ENCODE peak calls at places on chromosomes 4 and X, in seven cellular contexts. One of them, this sample, is unnamed.

GRCh38 chrX:13305091-13305490 is 14.8 kb downstream of the ATXN3L start:
- DNase-seq in upper lobe of left lung: no peak
- DNase-seq in lower leg skin: no peak
- DNase-seq in A549: no peak
- DNase-seq in heart left ventricle: no peak
- DNase-seq in GM12891: no peak
- DNase-seq in adrenal gland: no peak
- DNase-seq in this sample: no peak

GRCh38 chr4:106767991-106768390 is 268.1 kb downstream of the DKK2 start:
- DNase-seq in lower leg skin: no peak
- DNase-seq in GM12891: no peak
- DNase-seq in upper lobe of left lung: no peak
- DNase-seq in heart left ventricle: no peak
- DNase-seq in adrenal gland: no peak
- DNase-seq in A549: no peak
- DNase-seq in this sample: no peak

GRCh38 chr4:18815779-18816173 is 794.2 kb upstream of the LCORL start:
- DNase-seq in adrenal gland: no peak
- DNase-seq in A549: no peak
- DNase-seq in lower leg skin: no peak
- DNase-seq in GM12891: no peak
- DNase-seq in heart left ventricle: no peak
- DNase-seq in upper lobe of left lung: no peak
- DNase-seq in this sample: no peak

GRCh38 chrX:139831689-139832456 is 101.0 kb downstream of the ATP11C start:
- DNase-seq in A549: peak; percentile 33
- DNase-seq in heart left ventricle: no peak
- DNase-seq in lower leg skin: peak; percentile 15
- DNase-seq in upper lobe of left lung: no peak
- DNase-seq in GM12891: peak; percentile 9
- DNase-seq in adrenal gland: peak; percentile 27
- DNase-seq in this sample: peak; percentile 14

GRCh38 chr4:42638276-42638675 is 18.6 kb downstream of the ATP8A1 start:
- DNase-seq in lower leg skin: no peak
- DNase-seq in adrenal gland: no peak
- DNase-seq in upper lobe of left lung: no peak
- DNase-seq in GM12891: no peak
- DNase-seq in heart left ventricle: no peak
- DNase-seq in A549: no peak
- DNase-seq in this sample: no peak

GRCh38 chr4:102760645-102761477 is at the start of gene MANBA:
- DNase-seq in GM12891: peak; percentile 92
- DNase-seq in upper lobe of left lung: peak; percentile 97
- DNase-seq in heart left ventricle: peak; percentile 87
- DNase-seq in adrenal gland: peak; percentile 88
- DNase-seq in lower leg skin: peak; percentile 70
- DNase-seq in A549: peak; percentile 72
- DNase-seq in this sample: peak; percentile 69

GRCh38 chrX:76550016-76550415 is 122.5 kb downstream of the MAGEE1 start:
- DNase-seq in GM12891: no peak
- DNase-seq in upper lobe of left lung: no peak
- DNase-seq in heart left ventricle: no peak
- DNase-seq in A549: no peak
- DNase-seq in adrenal gland: no peak
- DNase-seq in lower leg skin: no peak
- DNase-seq in this sample: no peak

GRCh38 chr4:146029147-146029546 is 90.5 kb upstream of the ZNF827 start:
- DNase-seq in heart left ventricle: no peak
- DNase-seq in adrenal gland: no peak
- DNase-seq in upper lobe of left lung: no peak
- DNase-seq in lower leg skin: no peak
- DNase-seq in GM12891: no peak
- DNase-seq in A549: no peak
- DNase-seq in this sample: no peak

GRCh38 chrX:134431894-134432293 is 28.1 kb upstream of the HPRT1 start:
- DNase-seq in A549: no peak
- DNase-seq in upper lobe of left lung: no peak
- DNase-seq in heart left ventricle: no peak
- DNase-seq in adrenal gland: no peak
- DNase-seq in lower leg skin: no peak
- DNase-seq in GM12891: no peak
- DNase-seq in this sample: peak; percentile 9

GRCh38 chr4:53365121-53365485 is 758 bp downstream of the SCFD2 start:
- DNase-seq in lower leg skin: no peak
- DNase-seq in GM12891: no peak
- DNase-seq in A549: no peak
- DNase-seq in upper lobe of left lung: no peak
- DNase-seq in adrenal gland: no peak
- DNase-seq in heart left ventricle: no peak
- DNase-seq in this sample: peak; percentile 12

GRCh38 chr4:127048371-127049085 is 584.2 kb upstream of the INTU start:
- DNase-seq in heart left ventricle: no peak
- DNase-seq in upper lobe of left lung: no peak
- DNase-seq in lower leg skin: no peak
- DNase-seq in A549: no peak
- DNase-seq in GM12891: no peak
- DNase-seq in adrenal gland: no peak
- DNase-seq in this sample: no peak

GRCh38 chr4:113810906-113811305 is 49.4 kb upstream of the CAMK2D start:
- DNase-seq in GM12891: no peak
- DNase-seq in upper lobe of left lung: no peak
- DNase-seq in A549: no peak
- DNase-seq in lower leg skin: no peak
- DNase-seq in heart left ventricle: no peak
- DNase-seq in adrenal gland: no peak
- DNase-seq in this sample: no peak

GRCh38 chrX:29231800-29232199 is 644.6 kb downstream of the IL1RAPL1 start:
- DNase-seq in lower leg skin: no peak
- DNase-seq in heart left ventricle: no peak
- DNase-seq in upper lobe of left lung: no peak
- DNase-seq in adrenal gland: no peak
- DNase-seq in A549: peak; percentile 2
- DNase-seq in GM12891: no peak
- DNase-seq in this sample: no peak

GRCh38 chr4:19675172-19675811 is 576.4 kb upstream of the SLIT2 start:
- DNase-seq in lower leg skin: no peak
- DNase-seq in upper lobe of left lung: no peak
- DNase-seq in A549: no peak
- DNase-seq in adrenal gland: no peak
- DNase-seq in GM12891: no peak
- DNase-seq in heart left ventricle: no peak
- DNase-seq in this sample: no peak

GRCh38 chr4:119628281-119629141 is at the start of gene PDE5A:
- DNase-seq in GM12891: peak; percentile 57
- DNase-seq in A549: peak; percentile 70
- DNase-seq in heart left ventricle: peak; percentile 76
- DNase-seq in upper lobe of left lung: peak; percentile 97
- DNase-seq in lower leg skin: peak; percentile 56
- DNase-seq in adrenal gland: peak; percentile 78
- DNase-seq in this sample: peak; percentile 50

GRCh38 chr4:39637572-39638357 is 900 bp downstream of the SMIM14 start:
- DNase-seq in adrenal gland: peak; percentile 69
- DNase-seq in A549: peak; percentile 48
- DNase-seq in lower leg skin: peak; percentile 29
- DNase-seq in GM12891: no peak
- DNase-seq in heart left ventricle: peak; percentile 63
- DNase-seq in upper lobe of left lung: peak; percentile 64
- DNase-seq in this sample: no peak

GRCh38 chrX:21153503-21153902 is 220.7 kb upstream of the CNKSR2 start:
- DNase-seq in upper lobe of left lung: no peak
- DNase-seq in lower leg skin: peak; percentile 18
- DNase-seq in GM12891: no peak
- DNase-seq in adrenal gland: no peak
- DNase-seq in heart left ventricle: peak; percentile 30
- DNase-seq in A549: peak; percentile 10
- DNase-seq in this sample: no peak

GRCh38 chrX:153649178-153649914 is 2.3 kb downstream of the DUSP9 start:
- DNase-seq in GM12891: peak; percentile 66
- DNase-seq in lower leg skin: no peak
- DNase-seq in adrenal gland: peak; percentile 48
- DNase-seq in upper lobe of left lung: peak; percentile 74
- DNase-seq in heart left ventricle: peak; percentile 39
- DNase-seq in A549: peak; percentile 57
- DNase-seq in this sample: peak; percentile 71

GRCh38 chrX:84320023-84320422 is 132.0 kb upstream of the RPS6KA6 start:
- DNase-seq in adrenal gland: no peak
- DNase-seq in lower leg skin: no peak
- DNase-seq in heart left ventricle: no peak
- DNase-seq in A549: no peak
- DNase-seq in upper lobe of left lung: no peak
- DNase-seq in GM12891: no peak
- DNase-seq in this sample: no peak

GRCh38 chrX:109635151-109635550 is 10.2 kb upstream of the KCNE5 start:
- DNase-seq in upper lobe of left lung: no peak
- DNase-seq in adrenal gland: no peak
- DNase-seq in GM12891: no peak
- DNase-seq in heart left ventricle: no peak
- DNase-seq in lower leg skin: no peak
- DNase-seq in A549: peak; percentile 15
- DNase-seq in this sample: no peak

DNA sequence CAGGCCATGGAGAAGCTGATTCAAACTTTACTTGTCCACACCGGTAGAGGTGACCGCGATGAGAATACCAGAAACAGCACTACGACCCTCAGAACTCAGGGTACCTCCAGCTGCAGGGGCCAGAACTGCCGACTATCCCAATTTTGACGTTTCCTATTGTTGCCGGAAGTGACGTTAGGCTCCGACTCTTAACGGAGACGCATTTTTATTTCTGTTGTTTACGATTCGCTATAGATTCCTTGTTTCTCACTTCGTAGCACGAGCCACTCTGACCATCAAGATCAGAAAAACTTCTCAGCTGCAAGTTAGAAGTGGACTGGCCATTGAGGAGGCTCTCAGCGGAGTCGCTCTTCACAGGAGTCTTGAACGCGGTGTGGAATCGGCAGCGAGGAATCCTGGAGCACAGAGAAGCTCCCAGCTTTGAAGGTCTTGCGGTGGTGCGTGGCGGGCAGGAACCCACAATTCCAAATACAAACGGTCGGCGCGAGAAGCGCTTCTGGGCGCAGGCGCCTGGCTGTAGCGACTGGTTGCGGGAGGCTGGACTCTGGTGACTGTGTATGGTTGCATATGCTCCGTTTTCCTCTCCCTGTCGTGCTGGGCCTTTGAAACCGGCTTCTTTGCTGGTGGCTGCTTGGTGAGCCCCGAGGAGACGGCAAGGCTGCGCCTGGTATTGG is at the start of the genes CEP44 and FBXO8:
- DNase-seq in A549: peak; percentile 74
- DNase-seq in adrenal gland: peak; percentile 70
- DNase-seq in heart left ventricle: peak; percentile 54
- DNase-seq in lower leg skin: peak; percentile 61
- DNase-seq in upper lobe of left lung: peak; percentile 86
- DNase-seq in GM12891: no peak
- DNase-seq in this sample: peak; percentile 15
- TF ChIP-seq POLR2A in A549: no peak
- TF ChIP-seq POLR2A in adrenal gland: no peak
- TF ChIP-seq POLR2A in heart left ventricle: no peak
- TF ChIP-seq POLR2A in lower leg skin: no peak
- TF ChIP-seq POLR2A in upper lobe of left lung: no peak
- TF ChIP-seq POLR2A in GM12891: peak; percentile 76
- TF ChIP-seq POLR2A in this sample: peak; percentile 40

DNA sequence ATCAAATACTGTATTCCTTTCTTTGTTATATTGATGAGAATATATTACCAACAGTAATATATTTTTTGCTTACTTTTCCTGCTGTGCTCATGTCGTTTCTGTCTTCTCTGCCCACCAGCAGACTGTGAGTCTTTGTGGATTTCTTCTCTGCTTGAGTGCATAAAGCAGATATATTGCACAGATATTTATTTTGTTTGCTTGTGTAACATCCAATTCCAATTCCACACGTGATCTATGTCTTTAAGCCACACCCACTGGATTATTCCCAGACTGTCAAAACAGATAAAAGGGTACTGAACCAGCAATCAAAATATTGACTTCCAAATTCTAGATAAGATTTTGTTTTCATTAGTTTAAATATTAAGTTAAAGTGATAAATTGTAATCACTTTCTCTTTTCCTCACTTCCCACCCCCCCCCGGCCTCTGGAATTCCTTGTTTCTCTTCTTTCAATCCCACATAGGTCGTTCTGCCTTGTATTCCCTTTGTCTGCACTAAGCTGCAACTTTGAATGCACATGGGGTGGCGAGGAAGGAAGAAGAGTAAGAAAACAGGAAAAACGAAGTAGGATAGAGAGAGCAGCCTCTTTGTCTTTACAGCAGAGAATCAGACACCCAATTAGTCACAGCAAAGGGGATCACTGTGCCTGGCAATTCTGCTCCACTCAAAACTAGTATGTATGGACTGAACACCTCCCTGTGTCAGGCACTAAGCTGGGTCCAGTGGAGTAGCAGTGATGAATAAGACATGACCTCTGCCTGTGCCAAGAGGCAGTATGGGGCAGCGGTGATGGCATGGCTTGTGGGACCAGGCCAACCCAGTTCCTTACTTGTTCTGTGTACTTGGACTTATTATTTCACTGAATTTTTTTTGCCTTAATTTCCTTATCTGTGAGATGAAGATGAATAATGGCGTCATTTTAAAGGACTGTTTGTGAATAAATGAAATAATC is at the start of gene ADH1B:
- DNase-seq in GM12891: no peak
- DNase-seq in upper lobe of left lung: no peak
- DNase-seq in lower leg skin: no peak
- DNase-seq in A549: no peak
- DNase-seq in adrenal gland: no peak
- DNase-seq in heart left ventricle: no peak
- DNase-seq in this sample: no peak
- TF ChIP-seq POLR2A in GM12891: no peak
- TF ChIP-seq POLR2A in upper lobe of left lung: no peak
- TF ChIP-seq POLR2A in lower leg skin: no peak
- TF ChIP-seq POLR2A in A549: no peak
- TF ChIP-seq POLR2A in adrenal gland: no peak
- TF ChIP-seq POLR2A in heart left ventricle: no peak
- TF ChIP-seq POLR2A in this sample: no peak

GRCh38 chrX:47218920-47219815 is 687 bp downstream of the CDK16 start:
- DNase-seq in upper lobe of left lung: peak; percentile 89
- DNase-seq in GM12891: peak; percentile 33
- DNase-seq in lower leg skin: no peak
- DNase-seq in adrenal gland: peak; percentile 49
- DNase-seq in heart left ventricle: peak; percentile 68
- DNase-seq in A549: peak; percentile 29
- DNase-seq in this sample: no peak
- TF ChIP-seq POLR2A in upper lobe of left lung: no peak
- TF ChIP-seq POLR2A in GM12891: no peak
- TF ChIP-seq POLR2A in lower leg skin: no peak
- TF ChIP-seq POLR2A in adrenal gland: no peak
- TF ChIP-seq POLR2A in heart left ventricle: no peak
- TF ChIP-seq POLR2A in A549: no peak
- TF ChIP-seq POLR2A in this sample: no peak

GRCh38 chr4:7939377-7940108 is at the start of gene AFAP1:
- DNase-seq in GM12891: peak; percentile 97
- DNase-seq in lower leg skin: peak; percentile 69
- DNase-seq in A549: peak; percentile 69
- DNase-seq in adrenal gland: peak; percentile 84
- DNase-seq in upper lobe of left lung: peak; percentile 97
- DNase-seq in heart left ventricle: peak; percentile 89
- DNase-seq in this sample: peak; percentile 75
- TF ChIP-seq POLR2A in GM12891: no peak
- TF ChIP-seq POLR2A in lower leg skin: no peak
- TF ChIP-seq POLR2A in A549: peak; percentile 26
- TF ChIP-seq POLR2A in adrenal gland: peak; percentile 59
- TF ChIP-seq POLR2A in upper lobe of left lung: no peak
- TF ChIP-seq POLR2A in heart left ventricle: no peak
- TF ChIP-seq POLR2A in this sample: peak; percentile 72

GRCh38 chrX:129777218-129777768 is 2.5 kb upstream of the SASH3 start:
- DNase-seq in heart left ventricle: peak; percentile 50
- DNase-seq in GM12891: no peak
- DNase-seq in lower leg skin: peak; percentile 24
- DNase-seq in adrenal gland: peak; percentile 38
- DNase-seq in A549: no peak
- DNase-seq in upper lobe of left lung: peak; percentile 86
- DNase-seq in this sample: no peak
- TF ChIP-seq POLR2A in heart left ventricle: no peak
- TF ChIP-seq POLR2A in GM12891: peak; percentile 63
- TF ChIP-seq POLR2A in lower leg skin: no peak
- TF ChIP-seq POLR2A in adrenal gland: no peak
- TF ChIP-seq POLR2A in A549: no peak
- TF ChIP-seq POLR2A in upper lobe of left lung: no peak
- TF ChIP-seq POLR2A in this sample: no peak